ENCODE peak calls at places on chromosomes 5 and 9, in eight cellular contexts. D is CD8-positive, alpha-beta T cell; X is thyroid gland; O is fibroblast of mammary gland; H is Peyer's patch; K is spleen; I is brain microvascular endothelial cell; Z is SK-N-SH. P is an unnamed sample.

GRCh38 chr5:93299596-93300308 is 281.3 kb downstream of the NR2F1-AS1 start:
- DNase-seq in D (no peak), X (peak), O (no peak), H (no peak), K (no peak), I (no peak), Z (no peak), P (no peak)

GRCh38 chr5:181084631-181085195 is 44.6 kb downstream of the BTNL9 start:
- DNase-seq in D (no peak), X (no peak), O (no peak), H (no peak), K (peak), I (no peak), Z (no peak), P (no peak)

GRCh38 chr5:55914141-55914413 is 62.9 kb downstream of the IL31RA start:
- DNase-seq in D (no peak), X (no peak), O (peak), H (no peak), K (no peak), I (no peak), Z (no peak), P (no peak)

GRCh38 chr9:133968966-133969617 is 23.0 kb downstream of the VAV2 start:
- DNase-seq in D (no peak), X (no peak), O (no peak), H (no peak), K (peak), I (no peak), Z (no peak), P (no peak)

GRCh38 chr5:64759960-64760695 is 8.4 kb downstream of the SREK1IP1 start:
- DNase-seq in D (no peak), X (no peak), O (no peak), H (no peak), K (no peak), I (no peak), Z (no peak), P (no peak)

GRCh38 chr5:122915717-122916399 is 70.4 kb downstream of the SNX24 start:
- DNase-seq in D (no peak), X (no peak), O (no peak), H (no peak), K (no peak), I (no peak), Z (no peak), P (no peak)

GRCh38 chr5:77197840-77198554 is 12.5 kb upstream of the PDE8B start:
- DNase-seq in D (no peak), X (no peak), O (no peak), H (no peak), K (no peak), I (no peak), Z (no peak), P (no peak)

GRCh38 chr5:36832274-36832673 is 44.3 kb upstream of the NIPBL start:
- DNase-seq in D (no peak), X (no peak), O (no peak), H (no peak), K (no peak), I (no peak), Z (no peak), P (no peak)

GRCh38 chr9:114081441-114082016 is 3.4 kb upstream of the AMBP start:
- DNase-seq in D (no peak), X (no peak), O (no peak), H (peak), K (peak), I (no peak), Z (no peak), P (peak)

GRCh38 chr5:89556215-89557009 is 673.4 kb upstream of the MEF2C start:
- DNase-seq in D (no peak), X (no peak), O (peak), H (no peak), K (no peak), I (peak), Z (no peak), P (no peak)

GRCh38 chr5:97666767-97667166 is 483.7 kb upstream of the RIOK2 start:
- DNase-seq in D (no peak), X (no peak), O (no peak), H (no peak), K (no peak), I (no peak), Z (no peak), P (no peak)

GRCh38 chr9:38249587-38250210 is 142.8 kb upstream of the ALDH1B1 start:
- DNase-seq in D (no peak), X (no peak), O (no peak), H (no peak), K (no peak), I (no peak), Z (no peak), P (no peak)

GRCh38 chr9:126750941-126751725 is 53.7 kb upstream of the ZBTB43 start:
- DNase-seq in D (no peak), X (no peak), O (no peak), H (no peak), K (no peak), I (no peak), Z (no peak), P (no peak)

GRCh38 chr9:81801190-81801589 is 111.8 kb upstream of the TLE1 start:
- DNase-seq in D (no peak), X (no peak), O (peak), H (no peak), K (no peak), I (peak), Z (no peak), P (no peak)

GRCh38 chr5:136364307-136364706 is 1.0 kb downstream of the TRPC7 start:
- DNase-seq in D (no peak), X (no peak), O (peak), H (no peak), K (no peak), I (no peak), Z (peak), P (no peak)

GRCh38 chr9:12813960-12814876 is 39.4 kb downstream of the LURAP1L start:
- DNase-seq in D (no peak), X (peak), O (peak), H (peak), K (no peak), I (peak), Z (peak), P (no peak)

GRCh38 chr5:44246986-44247385 is 142.2 kb downstream of the FGF10 start:
- DNase-seq in D (no peak), X (no peak), O (peak), H (no peak), K (no peak), I (no peak), Z (no peak), P (no peak)

GRCh38 chr9:96411129-96411820 is 6.9 kb downstream of the ZNF367 start:
- DNase-seq in D (no peak), X (no peak), O (no peak), H (no peak), K (no peak), I (no peak), Z (no peak), P (no peak)

GRCh38 chr9:118009585-118009984 is 305.4 kb downstream of the TLR4 start:
- DNase-seq in D (no peak), X (no peak), O (no peak), H (no peak), K (no peak), I (no peak), Z (no peak), P (no peak)

GRCh38 chr5:107466233-107466769 is 204.4 kb downstream of the EFNA5 start:
- DNase-seq in D (no peak), X (peak), O (peak), H (no peak), K (no peak), I (peak), Z (no peak), P (no peak)

GRCh38 chr5:53826503-53826902 is 266.1 kb downstream of the NDUFS4 start:
- DNase-seq in D (no peak), X (no peak), O (no peak), H (no peak), K (no peak), I (no peak), Z (no peak), P (no peak)

GRCh38 chr5:171295801-171296200 is 13.2 kb upstream of the TLX3 start:
- DNase-seq in D (no peak), X (no peak), O (no peak), H (no peak), K (no peak), I (no peak), Z (no peak), P (no peak)

GRCh38 chr9:127065592-127065991 is 56.8 kb downstream of the ANGPTL2 start:
- DNase-seq in D (no peak), X (no peak), O (peak), H (no peak), K (no peak), I (peak), Z (no peak), P (no peak)

GRCh38 chr5:35476789-35477188 is 140.9 kb upstream of the SPEF2 start:
- DNase-seq in D (no peak), X (no peak), O (no peak), H (no peak), K (no peak), I (no peak), Z (peak), P (no peak)

GRCh38 chr5:132427285-132428146 is 58.0 kb downstream of the SLC22A5 start:
- DNase-seq in D (peak), X (peak), O (no peak), H (peak), K (peak), I (no peak), Z (peak), P (peak)

GRCh38 chr5:93604119-93604963 is 21.3 kb downstream of the NR2F1 start:
- DNase-seq in D (no peak), X (peak), O (peak), H (no peak), K (peak), I (no peak), Z (peak), P (no peak)

GRCh38 chr9:3516667-3517330 is 9.0 kb downstream of the RFX3 start:
- DNase-seq in D (no peak), X (no peak), O (no peak), H (no peak), K (no peak), I (no peak), Z (no peak), P (no peak)

GRCh38 chr5:76990899-76991475 is 38.1 kb downstream of the CRHBP start:
- DNase-seq in D (no peak), X (no peak), O (no peak), H (no peak), K (no peak), I (peak), Z (no peak), P (no peak)

GRCh38 chr5:103690676-103691075 is 128.1 kb upstream of the NUDT12 start:
- DNase-seq in D (no peak), X (no peak), O (no peak), H (no peak), K (no peak), I (no peak), Z (no peak), P (no peak)

GRCh38 chr9:3271157-3271556 is 254.6 kb downstream of the RFX3 start:
- DNase-seq in D (no peak), X (no peak), O (no peak), H (no peak), K (no peak), I (no peak), Z (no peak), P (no peak)

GRCh38 chr9:125091121-125091520 is 52.2 kb downstream of the SCAI start:
- DNase-seq in D (no peak), X (no peak), O (no peak), H (no peak), K (no peak), I (no peak), Z (no peak), P (no peak)

GRCh38 chr9:2570615-2571479 is 50.7 kb upstream of the VLDLR start:
- DNase-seq in D (no peak), X (peak), O (peak), H (peak), K (no peak), I (peak), Z (peak), P (peak)

GRCh38 chr9:107036367-107036766 is 173.4 kb downstream of the ZNF462 start:
- DNase-seq in D (no peak), X (no peak), O (no peak), H (no peak), K (no peak), I (no peak), Z (no peak), P (no peak)

GRCh38 chr5:152542741-152543140 is 137.7 kb upstream of the NMUR2 start:
- DNase-seq in D (no peak), X (peak), O (peak), H (no peak), K (no peak), I (peak), Z (no peak), P (no peak)

GRCh38 chr9:34190996-34191892 is 12.4 kb downstream of the UBAP1 start:
- DNase-seq in D (no peak), X (no peak), O (peak), H (no peak), K (no peak), I (no peak), Z (no peak), P (no peak)

GRCh38 chr5:130528474-130528873 is 624.2 kb downstream of the CHSY3 start:
- DNase-seq in D (no peak), X (no peak), O (peak), H (no peak), K (no peak), I (peak), Z (no peak), P (no peak)

GRCh38 chr5:121273818-121274433 is 577.8 kb upstream of the FTMT start:
- DNase-seq in D (no peak), X (no peak), O (peak), H (no peak), K (no peak), I (peak), Z (no peak), P (no peak)

GRCh38 chr5:66979738-66980137 is 216.9 kb downstream of the CD180 start:
- DNase-seq in D (no peak), X (no peak), O (no peak), H (no peak), K (no peak), I (no peak), Z (no peak), P (no peak)

GRCh38 chr5:128627939-128628338 is 89.9 kb upstream of the FBN2 start:
- DNase-seq in D (no peak), X (no peak), O (no peak), H (no peak), K (no peak), I (no peak), Z (no peak), P (no peak)

GRCh38 chr5:24232929-24233328 is 411.8 kb downstream of the CDH10 start:
- DNase-seq in D (no peak), X (no peak), O (no peak), H (no peak), K (no peak), I (no peak), Z (no peak), P (no peak)
- TF ChIP-seq CTCF in D (no peak), X (no peak), O (no peak), H (no peak), K (no peak), I (no peak), Z (peak), P (no peak)

DNA sequence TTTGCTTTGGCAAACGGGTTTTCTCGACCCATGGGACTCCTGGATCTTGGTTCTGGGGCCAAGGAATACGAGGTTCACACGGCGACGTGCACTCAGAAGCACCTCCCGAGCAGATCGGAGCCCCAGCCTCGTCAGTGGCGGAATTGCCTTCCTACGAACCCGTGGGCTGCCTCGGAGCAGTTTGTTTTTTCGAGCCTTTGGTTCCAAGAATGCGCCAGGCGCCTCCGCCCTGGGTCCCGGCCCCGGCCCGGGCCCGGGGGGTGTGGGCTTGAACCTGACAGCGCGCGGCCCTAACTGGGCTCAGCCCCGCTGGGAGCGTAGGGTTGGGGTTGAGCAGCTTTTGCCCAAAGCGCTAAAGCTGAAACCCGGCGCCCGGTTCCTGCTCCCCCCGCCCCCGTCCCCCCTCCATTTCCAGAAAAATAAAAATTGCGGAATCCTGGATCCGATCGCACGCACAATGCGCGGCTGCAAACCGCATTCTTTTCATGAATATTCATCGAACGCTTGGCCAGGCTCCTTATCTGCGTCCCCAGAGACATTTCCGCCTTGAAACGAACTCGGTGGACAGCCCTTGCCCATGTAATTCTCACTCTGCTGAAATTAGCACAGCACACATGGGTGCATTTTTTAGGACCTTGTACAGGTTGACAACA is 1.0 kb downstream of the BASP1 start:
- DNase-seq in D (no peak), X (peak), O (peak), H (peak), K (peak), I (peak), Z (peak), P (no peak)
- TF ChIP-seq CTCF in D (no peak), X (no peak), O (no peak), H (no peak), K (no peak), I (no peak), Z (no peak), P (no peak)

GRCh38 chr5:140571105-140571504 is 6.5 kb downstream of the SLC35A4 start:
- DNase-seq in D (no peak), X (no peak), O (no peak), H (no peak), K (no peak), I (no peak), Z (no peak), P (no peak)

GRCh38 chr5:140576776-140577201 is 12.2 kb downstream of the SLC35A4 start:
- DNase-seq in D (no peak), X (no peak), O (no peak), H (no peak), K (no peak), I (peak), Z (no peak), P (no peak)

GRCh38 chr5:140574165-140574564 is 9.5 kb downstream of the SLC35A4 start:
- DNase-seq in D (no peak), X (no peak), O (no peak), H (no peak), K (no peak), I (peak), Z (no peak), P (no peak)

GRCh38 chr5:140573683-140574082 is 9.1 kb downstream of the SLC35A4 start:
- DNase-seq in D (no peak), X (no peak), O (no peak), H (no peak), K (no peak), I (no peak), Z (no peak), P (no peak)

GRCh38 chr5:140575309-140575708 is 10.7 kb downstream of the SLC35A4 start:
- DNase-seq in D (no peak), X (peak), O (peak), H (peak), K (peak), I (peak), Z (no peak), P (peak)
- TF ChIP-seq CTCF in D (no peak), X (peak), O (peak), H (no peak), K (peak), I (peak), Z (no peak), P (peak)

GRCh38 chr9:110427497-110428104 is 89.9 kb upstream of the TXNDC8 start:
- DNase-seq in D (no peak), X (peak), O (peak), H (peak), K (no peak), I (peak), Z (peak), P (no peak)

GRCh38 chr9:110432253-110432652 is 94.6 kb upstream of the TXNDC8 start:
- DNase-seq in D (no peak), X (no peak), O (peak), H (no peak), K (no peak), I (peak), Z (no peak), P (no peak)

GRCh38 chr9:110426052-110426709 is 88.5 kb upstream of the TXNDC8 start:
- DNase-seq in D (no peak), X (no peak), O (peak), H (no peak), K (no peak), I (no peak), Z (no peak), P (no peak)

GRCh38 chr9:110429453-110429852 is 91.8 kb upstream of the TXNDC8 start:
- DNase-seq in D (no peak), X (no peak), O (peak), H (no peak), K (no peak), I (no peak), Z (no peak), P (no peak)
- TF ChIP-seq CTCF in D (no peak), X (no peak), O (peak), H (no peak), K (no peak), I (peak), Z (no peak), P (no peak)

GRCh38 chr5:139649082-139649991 is 1.2 kb downstream of the CXXC5 start:
- DNase-seq in D (no peak), X (peak), O (no peak), H (peak), K (peak), I (no peak), Z (peak), P (no peak)
- TF ChIP-seq CTCF in D (no peak), X (no peak), O (no peak), H (no peak), K (no peak), I (peak), Z (peak), P (no peak)

GRCh38 chr5:134436523-134437339 is 25.1 kb upstream of the CDKN2AIPNL start:
- DNase-seq in D (peak), X (peak), O (peak), H (peak), K (peak), I (peak), Z (no peak), P (peak)
- TF ChIP-seq CTCF in D (no peak), X (no peak), O (no peak), H (no peak), K (no peak), I (no peak), Z (no peak), P (no peak)

GRCh38 chr5:151284392-151284967 is 19.1 kb downstream of the SLC36A3 start:
- DNase-seq in D (no peak), X (no peak), O (no peak), H (no peak), K (no peak), I (no peak), Z (no peak), P (no peak)

GRCh38 chr5:151283120-151283825 is 20.3 kb downstream of the SLC36A3 start:
- DNase-seq in D (no peak), X (no peak), O (no peak), H (no peak), K (no peak), I (no peak), Z (no peak), P (no peak)

GRCh38 chr5:151286246-151286645 is 17.3 kb downstream of the SLC36A3 start:
- DNase-seq in D (no peak), X (no peak), O (no peak), H (no peak), K (no peak), I (no peak), Z (no peak), P (no peak)

GRCh38 chr5:151285683-151286082 is 17.9 kb downstream of the SLC36A3 start:
- DNase-seq in D (no peak), X (peak), O (no peak), H (no peak), K (no peak), I (no peak), Z (no peak), P (no peak)

DNA sequence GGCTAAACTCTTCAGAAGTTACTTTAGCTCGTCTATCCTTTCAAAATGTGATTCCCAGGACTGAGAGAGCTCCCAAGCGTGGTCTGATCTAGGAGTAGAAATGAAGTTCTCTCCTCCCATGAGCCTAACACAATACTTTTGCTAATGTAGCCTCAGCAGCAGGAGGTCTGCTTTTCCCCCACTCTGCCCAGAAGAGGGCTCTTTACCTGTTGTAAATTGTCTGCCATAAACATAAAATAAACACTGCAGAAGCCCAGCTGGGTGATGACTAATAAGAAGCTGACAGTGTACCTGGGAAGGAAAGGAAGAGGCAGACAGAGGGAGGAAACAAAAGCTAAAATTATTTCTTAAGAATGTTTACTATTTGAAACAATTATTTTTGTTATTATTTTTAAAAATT is 15.4 kb downstream of the SLC36A3 start:
- DNase-seq in D (no peak), X (no peak), O (no peak), H (no peak), K (no peak), I (no peak), Z (no peak), P (no peak)
- TF ChIP-seq CTCF in D (no peak), X (no peak), O (no peak), H (no peak), K (no peak), I (no peak), Z (no peak), P (no peak)

GRCh38 chr9:116859763-116860162 is 172.7 kb downstream of the TRIM32 start:
- DNase-seq in D (no peak), X (peak), O (no peak), H (no peak), K (no peak), I (no peak), Z (no peak), P (no peak)
- TF ChIP-seq CTCF in D (no peak), X (no peak), O (no peak), H (no peak), K (no peak), I (no peak), Z (no peak), P (no peak)